ENCODE peak calls at places on chromosomes 2 and 18, in five cellular contexts. G, F, O, T and Y are unnamed samples.
A peak's percentile ranks its signal among the peaks of the same experiment; 100 is the strongest.

GRCh38 chr2:237879058-237879430 is 19.6 kb downstream of the RAMP1 start:
- DNase-seq in G (peak; percentile 34), F (no peak), O (no peak), T (no peak), Y (no peak)

GRCh38 chr18:46156124-46156745 is 52.0 kb downstream of the HAUS1 start:
- DNase-seq in G (no peak), F (no peak), O (no peak), T (no peak), Y (no peak)

GRCh38 chr2:156430236-156430977 is 5.8 kb upstream of the GPD2 start:
- DNase-seq in G (no peak), F (no peak), O (no peak), T (no peak), Y (no peak)

GRCh38 chr2:215178121-215178520 is 39.7 kb upstream of the ABCA12 start:
- DNase-seq in G (no peak), F (no peak), O (no peak), T (no peak), Y (no peak)

GRCh38 chr18:52546686-52547346 is 206.8 kb downstream of the DCC start:
- DNase-seq in G (no peak), F (no peak), O (no peak), T (no peak), Y (no peak)

GRCh38 chr18:68103561-68103960 is 587.0 kb upstream of the DSEL start:
- DNase-seq in G (no peak), F (no peak), O (no peak), T (no peak), Y (no peak)

GRCh38 chr2:37326866-37327634 is 2.4 kb upstream of the PRKD3 start:
- DNase-seq in G (no peak), F (no peak), O (no peak), T (no peak), Y (no peak)

GRCh38 chr18:24072743-24073142 is 58.2 kb downstream of the TTC39C start:
- DNase-seq in G (no peak), F (no peak), O (no peak), T (no peak), Y (no peak)

GRCh38 chr18:76518073-76518472 is 23.0 kb upstream of the ZNF516 start:
- DNase-seq in G (no peak), F (no peak), O (no peak), T (no peak), Y (no peak)

GRCh38 chr2:241660593-241661213 is 23.2 kb downstream of the ATG4B start:
- DNase-seq in G (no peak), F (no peak), O (no peak), T (no peak), Y (no peak)
- TF ChIP-seq CTCF in G (no peak), F (no peak), O (no peak), T (no peak), Y (no peak)

GRCh38 chr2:138829326-138829725 is 49.1 kb upstream of the NXPH2 start:
- DNase-seq in G (peak; percentile 78), F (peak; percentile 84), O (no peak), T (peak; percentile 17), Y (peak; percentile 22)
- TF ChIP-seq CTCF in G (peak; percentile 82), F (peak; percentile 41), O (peak; percentile 70), T (no peak), Y (peak; percentile 27)

GRCh38 chr2:206229642-206230041 is 44.8 kb upstream of the ZDBF2 start:
- DNase-seq in G (no peak), F (no peak), O (no peak), T (no peak), Y (no peak)

GRCh38 chr2:206232287-206233035 is 42.0 kb upstream of the ZDBF2 start:
- DNase-seq in G (no peak), F (no peak), O (no peak), T (no peak), Y (no peak)

GRCh38 chr2:206231669-206232286 is 42.7 kb upstream of the ZDBF2 start:
- DNase-seq in G (no peak), F (no peak), O (no peak), T (no peak), Y (no peak)

GRCh38 chr2:206225435-206226232 is 48.8 kb upstream of the ZDBF2 start:
- DNase-seq in G (no peak), F (no peak), O (no peak), T (no peak), Y (peak; percentile 49)

GRCh38 chr2:206230060-206230890 is 44.2 kb upstream of the ZDBF2 start:
- DNase-seq in G (no peak), F (peak; percentile 32), O (no peak), T (no peak), Y (no peak)
- TF ChIP-seq CTCF in G (no peak), F (peak; percentile 5), O (no peak), T (no peak), Y (no peak)

DNA sequence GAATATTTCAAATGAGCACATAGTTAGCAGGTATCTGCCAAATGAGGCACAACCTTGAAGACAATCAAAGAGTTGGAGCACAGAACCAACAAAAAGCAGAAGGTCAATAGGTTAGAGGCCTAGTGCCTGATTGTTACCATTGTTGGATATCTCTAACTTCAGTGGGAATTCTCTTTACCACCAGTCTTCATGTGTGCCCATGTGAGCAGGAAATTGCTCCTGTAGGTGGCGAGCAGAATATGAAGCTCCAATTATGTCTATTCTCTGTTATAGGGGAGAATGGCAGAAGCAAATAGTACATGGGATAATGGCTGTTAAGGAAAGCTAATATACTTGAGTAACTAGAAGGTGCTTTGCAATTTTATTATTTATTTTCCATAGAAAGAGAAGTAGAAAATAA is 14.9 kb upstream of the ZNF385B start:
- DNase-seq in G (no peak), F (no peak), O (no peak), T (no peak), Y (no peak)
- TF ChIP-seq CTCF in G (peak; percentile 43), F (no peak), O (no peak), T (peak; percentile 1), Y (no peak)

GRCh38 chr2:42841344-42841743 is 49.0 kb upstream of the HAAO start:
- DNase-seq in G (no peak), F (no peak), O (no peak), T (no peak), Y (no peak)
- TF ChIP-seq CTCF in G (no peak), F (no peak), O (no peak), T (no peak), Y (no peak)

GRCh38 chr2:152648336-152648735 is 68.9 kb downstream of the PRPF40A start:
- DNase-seq in G (peak; percentile 34), F (no peak), O (no peak), T (no peak), Y (no peak)
- TF ChIP-seq CTCF in G (peak; percentile 50), F (peak; percentile 19), O (peak; percentile 49), T (peak; percentile 24), Y (no peak)

GRCh38 chr2:2730301-2730833 is 399.3 kb upstream of the MYT1L start:
- DNase-seq in G (no peak), F (no peak), O (no peak), T (no peak), Y (no peak)

GRCh38 chr2:2728635-2729034 is 397.6 kb upstream of the MYT1L start:
- DNase-seq in G (no peak), F (no peak), O (no peak), T (no peak), Y (no peak)

GRCh38 chr2:2727876-2728511 is 396.9 kb upstream of the MYT1L start:
- DNase-seq in G (no peak), F (no peak), O (no peak), T (no peak), Y (no peak)

GRCh38 chr2:2731101-2731850 is 400.2 kb upstream of the MYT1L start:
- DNase-seq in G (no peak), F (no peak), O (no peak), T (no peak), Y (no peak)

GRCh38 chr2:2729246-2729645 is 398.2 kb upstream of the MYT1L start:
- DNase-seq in G (no peak), F (no peak), O (no peak), T (no peak), Y (no peak)
- TF ChIP-seq CTCF in G (no peak), F (no peak), O (no peak), T (no peak), Y (no peak)